ENCODE peak calls at places on chromosome 3, in nine cellular contexts. One of them, this sample, is unnamed.
A peak's percentile ranks its signal among the peaks of the same experiment; 100 is the strongest.

GRCh38 chr3:30500666-30501399 is 105.6 kb upstream of the TGFBR2 start:
- DNase-seq in NCI-H1930: no peak
- DNase-seq in astrocyte: no peak
- DNase-seq in NCI-H510A treated with DMSO at 0.1 percent for 48 hours: no peak
- DNase-seq in HTR-8/SVneo: no peak
- DNase-seq in activated T-helper 1 cell treated with anti-CD3 and anti-CD28 coated beads, Interleukin-12 subunit alpha, Interleukin-12 subunit beta, Interleukin-2, Interleukin-4 antibody, amounts not matched to agents 30 ng/mL and 10 ng/mL and 1 ng/mL, durations not matched to agents 14 hours and 24 hours and 36 hours: no peak
- DNase-seq in brain pericyte: no peak
- DNase-seq in pancreas: no peak
- DNase-seq in stimulated activated CD8-positive, alpha-beta memory T cell treated with anti-CD3 and anti-CD28 coated beads, Interleukin-15, amount 100 ng/mL, for 24 hours: no peak
- DNase-seq in this sample: peak; percentile 38

GRCh38 chr3:14764331-14765064 is 54.3 kb upstream of the FGD5 start:
- DNase-seq in astrocyte: no peak
- DNase-seq in stimulated activated CD8-positive, alpha-beta memory T cell treated with anti-CD3 and anti-CD28 coated beads, Interleukin-15, amount 100 ng/mL, for 24 hours: no peak
- DNase-seq in pancreas: no peak
- DNase-seq in NCI-H1930: no peak
- DNase-seq in NCI-H510A treated with DMSO at 0.1 percent for 48 hours: no peak
- DNase-seq in activated T-helper 1 cell treated with anti-CD3 and anti-CD28 coated beads, Interleukin-12 subunit alpha, Interleukin-12 subunit beta, Interleukin-2, Interleukin-4 antibody, amounts not matched to agents 30 ng/mL and 10 ng/mL and 1 ng/mL, durations not matched to agents 14 hours and 24 hours and 36 hours: no peak
- DNase-seq in HTR-8/SVneo: no peak
- DNase-seq in brain pericyte: no peak
- DNase-seq in this sample: peak; percentile 6

GRCh38 chr3:107082527-107082926 is 294.7 kb upstream of the CCDC54 start:
- DNase-seq in astrocyte: no peak
- DNase-seq in activated T-helper 1 cell treated with anti-CD3 and anti-CD28 coated beads, Interleukin-12 subunit alpha, Interleukin-12 subunit beta, Interleukin-2, Interleukin-4 antibody, amounts not matched to agents 30 ng/mL and 10 ng/mL and 1 ng/mL, durations not matched to agents 14 hours and 24 hours and 36 hours: no peak
- DNase-seq in pancreas: no peak
- DNase-seq in NCI-H1930: no peak
- DNase-seq in stimulated activated CD8-positive, alpha-beta memory T cell treated with anti-CD3 and anti-CD28 coated beads, Interleukin-15, amount 100 ng/mL, for 24 hours: no peak
- DNase-seq in NCI-H510A treated with DMSO at 0.1 percent for 48 hours: no peak
- DNase-seq in brain pericyte: no peak
- DNase-seq in HTR-8/SVneo: no peak
- DNase-seq in this sample: no peak

GRCh38 chr3:197297020-197297419 is 1.4 kb downstream of the DLG1 start:
- DNase-seq in astrocyte: no peak
- DNase-seq in pancreas: no peak
- DNase-seq in stimulated activated CD8-positive, alpha-beta memory T cell treated with anti-CD3 and anti-CD28 coated beads, Interleukin-15, amount 100 ng/mL, for 24 hours: no peak
- DNase-seq in HTR-8/SVneo: no peak
- DNase-seq in activated T-helper 1 cell treated with anti-CD3 and anti-CD28 coated beads, Interleukin-12 subunit alpha, Interleukin-12 subunit beta, Interleukin-2, Interleukin-4 antibody, amounts not matched to agents 30 ng/mL and 10 ng/mL and 1 ng/mL, durations not matched to agents 14 hours and 24 hours and 36 hours: no peak
- DNase-seq in NCI-H1930: no peak
- DNase-seq in NCI-H510A treated with DMSO at 0.1 percent for 48 hours: peak; percentile 25
- DNase-seq in brain pericyte: no peak
- DNase-seq in this sample: no peak

GRCh38 chr3:53850895-53851294 is 4.5 kb downstream of the IL17RB start:
- DNase-seq in activated T-helper 1 cell treated with anti-CD3 and anti-CD28 coated beads, Interleukin-12 subunit alpha, Interleukin-12 subunit beta, Interleukin-2, Interleukin-4 antibody, amounts not matched to agents 30 ng/mL and 10 ng/mL and 1 ng/mL, durations not matched to agents 14 hours and 24 hours and 36 hours: no peak
- DNase-seq in pancreas: peak; percentile 52
- DNase-seq in NCI-H510A treated with DMSO at 0.1 percent for 48 hours: no peak
- DNase-seq in NCI-H1930: no peak
- DNase-seq in brain pericyte: no peak
- DNase-seq in HTR-8/SVneo: no peak
- DNase-seq in astrocyte: peak; percentile 14
- DNase-seq in stimulated activated CD8-positive, alpha-beta memory T cell treated with anti-CD3 and anti-CD28 coated beads, Interleukin-15, amount 100 ng/mL, for 24 hours: no peak
- DNase-seq in this sample: no peak

GRCh38 chr3:188633206-188633605 is 479.2 kb downstream of the LPP start:
- DNase-seq in activated T-helper 1 cell treated with anti-CD3 and anti-CD28 coated beads, Interleukin-12 subunit alpha, Interleukin-12 subunit beta, Interleukin-2, Interleukin-4 antibody, amounts not matched to agents 30 ng/mL and 10 ng/mL and 1 ng/mL, durations not matched to agents 14 hours and 24 hours and 36 hours: no peak
- DNase-seq in HTR-8/SVneo: no peak
- DNase-seq in astrocyte: no peak
- DNase-seq in stimulated activated CD8-positive, alpha-beta memory T cell treated with anti-CD3 and anti-CD28 coated beads, Interleukin-15, amount 100 ng/mL, for 24 hours: no peak
- DNase-seq in NCI-H510A treated with DMSO at 0.1 percent for 48 hours: no peak
- DNase-seq in brain pericyte: no peak
- DNase-seq in pancreas: no peak
- DNase-seq in NCI-H1930: no peak
- DNase-seq in this sample: no peak

GRCh38 chr3:59422312-59422711 is 372.5 kb upstream of the CFAP20DC start:
- DNase-seq in NCI-H1930: no peak
- DNase-seq in HTR-8/SVneo: no peak
- DNase-seq in brain pericyte: no peak
- DNase-seq in activated T-helper 1 cell treated with anti-CD3 and anti-CD28 coated beads, Interleukin-12 subunit alpha, Interleukin-12 subunit beta, Interleukin-2, Interleukin-4 antibody, amounts not matched to agents 30 ng/mL and 10 ng/mL and 1 ng/mL, durations not matched to agents 14 hours and 24 hours and 36 hours: no peak
- DNase-seq in NCI-H510A treated with DMSO at 0.1 percent for 48 hours: no peak
- DNase-seq in stimulated activated CD8-positive, alpha-beta memory T cell treated with anti-CD3 and anti-CD28 coated beads, Interleukin-15, amount 100 ng/mL, for 24 hours: no peak
- DNase-seq in astrocyte: peak; percentile 90
- DNase-seq in pancreas: no peak
- DNase-seq in this sample: no peak

GRCh38 chr3:101676765-101677435 is at the start of gene ZBTB11:
- DNase-seq in astrocyte: peak; percentile 99
- DNase-seq in NCI-H1930: no peak
- DNase-seq in stimulated activated CD8-positive, alpha-beta memory T cell treated with anti-CD3 and anti-CD28 coated beads, Interleukin-15, amount 100 ng/mL, for 24 hours: peak; percentile 99
- DNase-seq in brain pericyte: peak; percentile 100
- DNase-seq in NCI-H510A treated with DMSO at 0.1 percent for 48 hours: no peak
- DNase-seq in HTR-8/SVneo: peak; percentile 95
- DNase-seq in pancreas: peak; percentile 99
- DNase-seq in activated T-helper 1 cell treated with anti-CD3 and anti-CD28 coated beads, Interleukin-12 subunit alpha, Interleukin-12 subunit beta, Interleukin-2, Interleukin-4 antibody, amounts not matched to agents 30 ng/mL and 10 ng/mL and 1 ng/mL, durations not matched to agents 14 hours and 24 hours and 36 hours: peak; percentile 99
- DNase-seq in this sample: peak; percentile 90

GRCh38 chr3:120498947-120499346 is 48.2 kb upstream of the FSTL1 start:
- DNase-seq in brain pericyte: peak; percentile 75
- DNase-seq in NCI-H510A treated with DMSO at 0.1 percent for 48 hours: no peak
- DNase-seq in astrocyte: peak; percentile 99
- DNase-seq in NCI-H1930: no peak
- DNase-seq in activated T-helper 1 cell treated with anti-CD3 and anti-CD28 coated beads, Interleukin-12 subunit alpha, Interleukin-12 subunit beta, Interleukin-2, Interleukin-4 antibody, amounts not matched to agents 30 ng/mL and 10 ng/mL and 1 ng/mL, durations not matched to agents 14 hours and 24 hours and 36 hours: no peak
- DNase-seq in pancreas: no peak
- DNase-seq in stimulated activated CD8-positive, alpha-beta memory T cell treated with anti-CD3 and anti-CD28 coated beads, Interleukin-15, amount 100 ng/mL, for 24 hours: no peak
- DNase-seq in HTR-8/SVneo: peak; percentile 79
- DNase-seq in this sample: no peak

GRCh38 chr3:50606596-50606995 is 5.0 kb downstream of the CISH start:
- DNase-seq in activated T-helper 1 cell treated with anti-CD3 and anti-CD28 coated beads, Interleukin-12 subunit alpha, Interleukin-12 subunit beta, Interleukin-2, Interleukin-4 antibody, amounts not matched to agents 30 ng/mL and 10 ng/mL and 1 ng/mL, durations not matched to agents 14 hours and 24 hours and 36 hours: no peak
- DNase-seq in pancreas: no peak
- DNase-seq in stimulated activated CD8-positive, alpha-beta memory T cell treated with anti-CD3 and anti-CD28 coated beads, Interleukin-15, amount 100 ng/mL, for 24 hours: no peak
- DNase-seq in HTR-8/SVneo: no peak
- DNase-seq in brain pericyte: no peak
- DNase-seq in NCI-H510A treated with DMSO at 0.1 percent for 48 hours: no peak
- DNase-seq in NCI-H1930: no peak
- DNase-seq in astrocyte: no peak
- DNase-seq in this sample: no peak

GRCh38 chr3:42688487-42689420 is 3.4 kb downstream of the KLHL40 start:
- DNase-seq in NCI-H1930: no peak
- DNase-seq in stimulated activated CD8-positive, alpha-beta memory T cell treated with anti-CD3 and anti-CD28 coated beads, Interleukin-15, amount 100 ng/mL, for 24 hours: no peak
- DNase-seq in astrocyte: no peak
- DNase-seq in NCI-H510A treated with DMSO at 0.1 percent for 48 hours: peak; percentile 15
- DNase-seq in activated T-helper 1 cell treated with anti-CD3 and anti-CD28 coated beads, Interleukin-12 subunit alpha, Interleukin-12 subunit beta, Interleukin-2, Interleukin-4 antibody, amounts not matched to agents 30 ng/mL and 10 ng/mL and 1 ng/mL, durations not matched to agents 14 hours and 24 hours and 36 hours: no peak
- DNase-seq in pancreas: no peak
- DNase-seq in HTR-8/SVneo: no peak
- DNase-seq in brain pericyte: no peak
- DNase-seq in this sample: no peak

GRCh38 chr3:100928638-100929428 is 64.4 kb downstream of the ABI3BP start:
- DNase-seq in NCI-H1930: no peak
- DNase-seq in brain pericyte: peak; percentile 12
- DNase-seq in activated T-helper 1 cell treated with anti-CD3 and anti-CD28 coated beads, Interleukin-12 subunit alpha, Interleukin-12 subunit beta, Interleukin-2, Interleukin-4 antibody, amounts not matched to agents 30 ng/mL and 10 ng/mL and 1 ng/mL, durations not matched to agents 14 hours and 24 hours and 36 hours: no peak
- DNase-seq in astrocyte: peak; percentile 63
- DNase-seq in HTR-8/SVneo: no peak
- DNase-seq in NCI-H510A treated with DMSO at 0.1 percent for 48 hours: no peak
- DNase-seq in stimulated activated CD8-positive, alpha-beta memory T cell treated with anti-CD3 and anti-CD28 coated beads, Interleukin-15, amount 100 ng/mL, for 24 hours: no peak
- DNase-seq in pancreas: no peak
- DNase-seq in this sample: no peak

GRCh38 chr3:181879926-181880325 is 168.2 kb downstream of the SOX2 start:
- DNase-seq in activated T-helper 1 cell treated with anti-CD3 and anti-CD28 coated beads, Interleukin-12 subunit alpha, Interleukin-12 subunit beta, Interleukin-2, Interleukin-4 antibody, amounts not matched to agents 30 ng/mL and 10 ng/mL and 1 ng/mL, durations not matched to agents 14 hours and 24 hours and 36 hours: no peak
- DNase-seq in NCI-H1930: no peak
- DNase-seq in stimulated activated CD8-positive, alpha-beta memory T cell treated with anti-CD3 and anti-CD28 coated beads, Interleukin-15, amount 100 ng/mL, for 24 hours: no peak
- DNase-seq in astrocyte: peak; percentile 16
- DNase-seq in pancreas: no peak
- DNase-seq in NCI-H510A treated with DMSO at 0.1 percent for 48 hours: no peak
- DNase-seq in brain pericyte: no peak
- DNase-seq in HTR-8/SVneo: no peak
- DNase-seq in this sample: no peak

GRCh38 chr3:33187368-33187634 is 31.3 kb downstream of the SUSD5 start:
- DNase-seq in stimulated activated CD8-positive, alpha-beta memory T cell treated with anti-CD3 and anti-CD28 coated beads, Interleukin-15, amount 100 ng/mL, for 24 hours: no peak
- DNase-seq in astrocyte: peak; percentile 41
- DNase-seq in brain pericyte: no peak
- DNase-seq in activated T-helper 1 cell treated with anti-CD3 and anti-CD28 coated beads, Interleukin-12 subunit alpha, Interleukin-12 subunit beta, Interleukin-2, Interleukin-4 antibody, amounts not matched to agents 30 ng/mL and 10 ng/mL and 1 ng/mL, durations not matched to agents 14 hours and 24 hours and 36 hours: no peak
- DNase-seq in NCI-H1930: no peak
- DNase-seq in NCI-H510A treated with DMSO at 0.1 percent for 48 hours: no peak
- DNase-seq in pancreas: no peak
- DNase-seq in HTR-8/SVneo: no peak
- DNase-seq in this sample: no peak

GRCh38 chr3:9649791-9650521 is 651 bp downstream of the MTMR14 start:
- DNase-seq in pancreas: no peak
- DNase-seq in astrocyte: no peak
- DNase-seq in brain pericyte: no peak
- DNase-seq in activated T-helper 1 cell treated with anti-CD3 and anti-CD28 coated beads, Interleukin-12 subunit alpha, Interleukin-12 subunit beta, Interleukin-2, Interleukin-4 antibody, amounts not matched to agents 30 ng/mL and 10 ng/mL and 1 ng/mL, durations not matched to agents 14 hours and 24 hours and 36 hours: no peak
- DNase-seq in stimulated activated CD8-positive, alpha-beta memory T cell treated with anti-CD3 and anti-CD28 coated beads, Interleukin-15, amount 100 ng/mL, for 24 hours: no peak
- DNase-seq in HTR-8/SVneo: no peak
- DNase-seq in NCI-H510A treated with DMSO at 0.1 percent for 48 hours: no peak
- DNase-seq in NCI-H1930: no peak
- DNase-seq in this sample: peak; percentile 59

GRCh38 chr3:69130689-69131088 is 8.3 kb upstream of the LMOD3 start:
- DNase-seq in pancreas: no peak
- DNase-seq in activated T-helper 1 cell treated with anti-CD3 and anti-CD28 coated beads, Interleukin-12 subunit alpha, Interleukin-12 subunit beta, Interleukin-2, Interleukin-4 antibody, amounts not matched to agents 30 ng/mL and 10 ng/mL and 1 ng/mL, durations not matched to agents 14 hours and 24 hours and 36 hours: no peak
- DNase-seq in astrocyte: no peak
- DNase-seq in NCI-H510A treated with DMSO at 0.1 percent for 48 hours: no peak
- DNase-seq in NCI-H1930: no peak
- DNase-seq in brain pericyte: no peak
- DNase-seq in HTR-8/SVneo: no peak
- DNase-seq in stimulated activated CD8-positive, alpha-beta memory T cell treated with anti-CD3 and anti-CD28 coated beads, Interleukin-15, amount 100 ng/mL, for 24 hours: no peak
- DNase-seq in this sample: no peak

GRCh38 chr3:150544726-150545125 is 1.6 kb downstream of the SERP1 start:
- DNase-seq in HTR-8/SVneo: no peak
- DNase-seq in NCI-H1930: no peak
- DNase-seq in activated T-helper 1 cell treated with anti-CD3 and anti-CD28 coated beads, Interleukin-12 subunit alpha, Interleukin-12 subunit beta, Interleukin-2, Interleukin-4 antibody, amounts not matched to agents 30 ng/mL and 10 ng/mL and 1 ng/mL, durations not matched to agents 14 hours and 24 hours and 36 hours: no peak
- DNase-seq in NCI-H510A treated with DMSO at 0.1 percent for 48 hours: no peak
- DNase-seq in brain pericyte: no peak
- DNase-seq in stimulated activated CD8-positive, alpha-beta memory T cell treated with anti-CD3 and anti-CD28 coated beads, Interleukin-15, amount 100 ng/mL, for 24 hours: no peak
- DNase-seq in astrocyte: peak; percentile 35
- DNase-seq in pancreas: no peak
- DNase-seq in this sample: no peak

GRCh38 chr3:155325263-155325835 is 31.9 kb upstream of the STRIT1 start:
- DNase-seq in pancreas: peak; percentile 5
- DNase-seq in stimulated activated CD8-positive, alpha-beta memory T cell treated with anti-CD3 and anti-CD28 coated beads, Interleukin-15, amount 100 ng/mL, for 24 hours: no peak
- DNase-seq in astrocyte: peak; percentile 18
- DNase-seq in activated T-helper 1 cell treated with anti-CD3 and anti-CD28 coated beads, Interleukin-12 subunit alpha, Interleukin-12 subunit beta, Interleukin-2, Interleukin-4 antibody, amounts not matched to agents 30 ng/mL and 10 ng/mL and 1 ng/mL, durations not matched to agents 14 hours and 24 hours and 36 hours: no peak
- DNase-seq in NCI-H1930: no peak
- DNase-seq in NCI-H510A treated with DMSO at 0.1 percent for 48 hours: peak; percentile 2
- DNase-seq in brain pericyte: no peak
- DNase-seq in HTR-8/SVneo: no peak
- DNase-seq in this sample: no peak

GRCh38 chr3:161890147-161890625 is 393.6 kb downstream of the OTOL1 start:
- DNase-seq in activated T-helper 1 cell treated with anti-CD3 and anti-CD28 coated beads, Interleukin-12 subunit alpha, Interleukin-12 subunit beta, Interleukin-2, Interleukin-4 antibody, amounts not matched to agents 30 ng/mL and 10 ng/mL and 1 ng/mL, durations not matched to agents 14 hours and 24 hours and 36 hours: no peak
- DNase-seq in NCI-H510A treated with DMSO at 0.1 percent for 48 hours: no peak
- DNase-seq in brain pericyte: peak; percentile 99
- DNase-seq in pancreas: no peak
- DNase-seq in HTR-8/SVneo: peak; percentile 47
- DNase-seq in NCI-H1930: no peak
- DNase-seq in astrocyte: peak; percentile 99
- DNase-seq in stimulated activated CD8-positive, alpha-beta memory T cell treated with anti-CD3 and anti-CD28 coated beads, Interleukin-15, amount 100 ng/mL, for 24 hours: no peak
- DNase-seq in this sample: no peak

GRCh38 chr3:180646187-180646790 is 33.0 kb downstream of the CCDC39 start:
- DNase-seq in NCI-H510A treated with DMSO at 0.1 percent for 48 hours: no peak
- DNase-seq in stimulated activated CD8-positive, alpha-beta memory T cell treated with anti-CD3 and anti-CD28 coated beads, Interleukin-15, amount 100 ng/mL, for 24 hours: no peak
- DNase-seq in brain pericyte: no peak
- DNase-seq in HTR-8/SVneo: peak; percentile 1
- DNase-seq in NCI-H1930: no peak
- DNase-seq in astrocyte: peak; percentile 1
- DNase-seq in pancreas: no peak
- DNase-seq in activated T-helper 1 cell treated with anti-CD3 and anti-CD28 coated beads, Interleukin-12 subunit alpha, Interleukin-12 subunit beta, Interleukin-2, Interleukin-4 antibody, amounts not matched to agents 30 ng/mL and 10 ng/mL and 1 ng/mL, durations not matched to agents 14 hours and 24 hours and 36 hours: no peak
- DNase-seq in this sample: no peak

GRCh38 chr3:134624537-134625287 is 26.1 kb downstream of the KY start:
- DNase-seq in astrocyte: no peak
- DNase-seq in pancreas: no peak
- DNase-seq in NCI-H510A treated with DMSO at 0.1 percent for 48 hours: no peak
- DNase-seq in activated T-helper 1 cell treated with anti-CD3 and anti-CD28 coated beads, Interleukin-12 subunit alpha, Interleukin-12 subunit beta, Interleukin-2, Interleukin-4 antibody, amounts not matched to agents 30 ng/mL and 10 ng/mL and 1 ng/mL, durations not matched to agents 14 hours and 24 hours and 36 hours: no peak
- DNase-seq in brain pericyte: no peak
- DNase-seq in HTR-8/SVneo: no peak
- DNase-seq in NCI-H1930: no peak
- DNase-seq in stimulated activated CD8-positive, alpha-beta memory T cell treated with anti-CD3 and anti-CD28 coated beads, Interleukin-15, amount 100 ng/mL, for 24 hours: no peak
- DNase-seq in this sample: peak; percentile 23

GRCh38 chr3:11560746-11561145 is 83.0 kb downstream of the VGLL4 start:
- DNase-seq in astrocyte: peak; percentile 50
- DNase-seq in pancreas: no peak
- DNase-seq in NCI-H1930: no peak
- DNase-seq in activated T-helper 1 cell treated with anti-CD3 and anti-CD28 coated beads, Interleukin-12 subunit alpha, Interleukin-12 subunit beta, Interleukin-2, Interleukin-4 antibody, amounts not matched to agents 30 ng/mL and 10 ng/mL and 1 ng/mL, durations not matched to agents 14 hours and 24 hours and 36 hours: no peak
- DNase-seq in stimulated activated CD8-positive, alpha-beta memory T cell treated with anti-CD3 and anti-CD28 coated beads, Interleukin-15, amount 100 ng/mL, for 24 hours: no peak
- DNase-seq in brain pericyte: no peak
- DNase-seq in NCI-H510A treated with DMSO at 0.1 percent for 48 hours: no peak
- DNase-seq in HTR-8/SVneo: no peak
- DNase-seq in this sample: no peak

GRCh38 chr3:198080521-198081384 is 120.7 kb downstream of the LMLN start:
- DNase-seq in pancreas: peak; percentile 70
- DNase-seq in NCI-H1930: peak; percentile 85
- DNase-seq in stimulated activated CD8-positive, alpha-beta memory T cell treated with anti-CD3 and anti-CD28 coated beads, Interleukin-15, amount 100 ng/mL, for 24 hours: peak; percentile 52
- DNase-seq in NCI-H510A treated with DMSO at 0.1 percent for 48 hours: peak; percentile 65
- DNase-seq in HTR-8/SVneo: peak; percentile 43
- DNase-seq in astrocyte: peak; percentile 33
- DNase-seq in activated T-helper 1 cell treated with anti-CD3 and anti-CD28 coated beads, Interleukin-12 subunit alpha, Interleukin-12 subunit beta, Interleukin-2, Interleukin-4 antibody, amounts not matched to agents 30 ng/mL and 10 ng/mL and 1 ng/mL, durations not matched to agents 14 hours and 24 hours and 36 hours: peak; percentile 77
- DNase-seq in brain pericyte: no peak
- DNase-seq in this sample: peak; percentile 76

GRCh38 chr3:52299815-52300611 is 12.4 kb downstream of the GLYCTK start:
- DNase-seq in brain pericyte: no peak
- DNase-seq in pancreas: peak; percentile 74
- DNase-seq in NCI-H1930: no peak
- DNase-seq in activated T-helper 1 cell treated with anti-CD3 and anti-CD28 coated beads, Interleukin-12 subunit alpha, Interleukin-12 subunit beta, Interleukin-2, Interleukin-4 antibody, amounts not matched to agents 30 ng/mL and 10 ng/mL and 1 ng/mL, durations not matched to agents 14 hours and 24 hours and 36 hours: no peak
- DNase-seq in HTR-8/SVneo: peak; percentile 54
- DNase-seq in NCI-H510A treated with DMSO at 0.1 percent for 48 hours: no peak
- DNase-seq in stimulated activated CD8-positive, alpha-beta memory T cell treated with anti-CD3 and anti-CD28 coated beads, Interleukin-15, amount 100 ng/mL, for 24 hours: no peak
- DNase-seq in astrocyte: peak; percentile 24
- DNase-seq in this sample: no peak

GRCh38 chr3:188244395-188244861 is 90.5 kb downstream of the LPP start:
- DNase-seq in NCI-H510A treated with DMSO at 0.1 percent for 48 hours: no peak
- DNase-seq in activated T-helper 1 cell treated with anti-CD3 and anti-CD28 coated beads, Interleukin-12 subunit alpha, Interleukin-12 subunit beta, Interleukin-2, Interleukin-4 antibody, amounts not matched to agents 30 ng/mL and 10 ng/mL and 1 ng/mL, durations not matched to agents 14 hours and 24 hours and 36 hours: no peak
- DNase-seq in stimulated activated CD8-positive, alpha-beta memory T cell treated with anti-CD3 and anti-CD28 coated beads, Interleukin-15, amount 100 ng/mL, for 24 hours: no peak
- DNase-seq in pancreas: no peak
- DNase-seq in NCI-H1930: no peak
- DNase-seq in brain pericyte: no peak
- DNase-seq in HTR-8/SVneo: no peak
- DNase-seq in astrocyte: peak; percentile 78
- DNase-seq in this sample: peak; percentile 41

GRCh38 chr3:64900916-64901903 is 213.4 kb upstream of the ADAMTS9 start:
- DNase-seq in NCI-H510A treated with DMSO at 0.1 percent for 48 hours: no peak
- DNase-seq in astrocyte: peak; percentile 53
- DNase-seq in HTR-8/SVneo: no peak
- DNase-seq in NCI-H1930: no peak
- DNase-seq in brain pericyte: no peak
- DNase-seq in activated T-helper 1 cell treated with anti-CD3 and anti-CD28 coated beads, Interleukin-12 subunit alpha, Interleukin-12 subunit beta, Interleukin-2, Interleukin-4 antibody, amounts not matched to agents 30 ng/mL and 10 ng/mL and 1 ng/mL, durations not matched to agents 14 hours and 24 hours and 36 hours: no peak
- DNase-seq in stimulated activated CD8-positive, alpha-beta memory T cell treated with anti-CD3 and anti-CD28 coated beads, Interleukin-15, amount 100 ng/mL, for 24 hours: no peak
- DNase-seq in pancreas: no peak
- DNase-seq in this sample: no peak